ENCODE peak calls at places on chromosome 2, in eight cellular contexts. M is amygdala; G is PC-3; Q is K562; H is GM04504; V is stimulated activated naive B cell treated with anti-CD40 and anti-IgM and Interleukin-4, amounts not matched to agents 10 μg/mL and 1 μg/mL and 100 μg/mL, for 72 hours; A is transverse colon; X is T follicular helper cell. Y is an unnamed sample.
A peak's percentile ranks its signal among the peaks of the same experiment; 100 is the strongest.

GRCh38 chr2:47558116-47559078 is 155.4 kb downstream of the MSH2 start:
- DNase-seq in M (no peak), G (peak; percentile 54), Q (no peak), H (no peak), V (no peak), A (no peak), X (no peak), Y (no peak)

GRCh38 chr2:241061275-241061674 is 40.8 kb downstream of the MTERF4 start:
- DNase-seq in M (no peak), G (peak; percentile 15), Q (no peak), H (no peak), V (no peak), A (no peak), X (no peak), Y (no peak)

GRCh38 chr2:20627712-20628380 is 23.1 kb downstream of the HS1BP3 start:
- DNase-seq in M (no peak), G (no peak), Q (no peak), H (no peak), V (no peak), A (no peak), X (no peak), Y (no peak)

GRCh38 chr2:228762565-228762964 is 508.5 kb downstream of the PID1 start:
- DNase-seq in M (no peak), G (no peak), Q (no peak), H (no peak), V (no peak), A (no peak), X (no peak), Y (no peak)

GRCh38 chr2:54482725-54483124 is 26.6 kb downstream of the SPTBN1 start:
- DNase-seq in M (no peak), G (peak; percentile 28), Q (no peak), H (peak; percentile 73), V (no peak), A (peak; percentile 17), X (no peak), Y (peak; percentile 45)

GRCh38 chr2:171412571-171412970 is 21.2 kb downstream of the METTL8 start:
- DNase-seq in M (no peak), G (no peak), Q (no peak), H (no peak), V (no peak), A (no peak), X (no peak), Y (no peak)

GRCh38 chr2:239337122-239337876 is 63.5 kb downstream of the HDAC4 start:
- DNase-seq in M (no peak), G (no peak), Q (no peak), H (no peak), V (no peak), A (no peak), X (no peak), Y (no peak)

GRCh38 chr2:128473175-128474013 is 154.7 kb upstream of the HS6ST1 start:
- DNase-seq in M (no peak), G (no peak), Q (no peak), H (peak; percentile 66), V (peak; percentile 76), A (peak; percentile 17), X (no peak), Y (no peak)

GRCh38 chr2:226798422-226799210 is 1.0 kb downstream of the IRS1 start:
- DNase-seq in M (peak; percentile 42), G (peak; percentile 18), Q (no peak), H (no peak), V (peak; percentile 46), A (peak; percentile 67), X (no peak), Y (no peak)

GRCh38 chr2:59182249-59182648 is 941.1 kb upstream of the FANCL start:
- DNase-seq in M (peak; percentile 5), G (peak; percentile 35), Q (peak; percentile 54), H (peak; percentile 6), V (no peak), A (no peak), X (no peak), Y (no peak)

GRCh38 chr2:107558295-107558694 is 268.4 kb upstream of the RGPD4 start:
- DNase-seq in M (no peak), G (no peak), Q (no peak), H (no peak), V (no peak), A (no peak), X (no peak), Y (no peak)